ENCODE peak calls at places on chromosome 12, in seven cellular contexts. O, V, L, X, D, I and B are unnamed samples.

GRCh38 chr12:22533155-22533554 is 11.2 kb downstream of the C2CD5 start:
- DNase-seq in O (no peak), V (no peak), L (no peak), X (no peak), D (no peak), I (no peak), B (no peak)

GRCh38 chr12:117158096-117158495 is 32.2 kb downstream of the FBXO21 start:
- DNase-seq in O (no peak), V (no peak), L (no peak), X (no peak), D (no peak), I (no peak), B (no peak)

GRCh38 chr12:92502417-92503028 is 200.3 kb upstream of the PLEKHG7 start:
- DNase-seq in O (no peak), V (no peak), L (no peak), X (no peak), D (no peak), I (no peak), B (peak; percentile 14)

GRCh38 chr12:1575287-1575798 is 19.0 kb downstream of the FBXL14 start:
- DNase-seq in O (no peak), V (no peak), L (no peak), X (no peak), D (peak; percentile 18), I (no peak), B (peak; percentile 31)

GRCh38 chr12:34334953-34335743 is 312.9 kb downstream of the ALG10 start:
- DNase-seq in O (no peak), V (no peak), L (no peak), X (no peak), D (no peak), I (no peak), B (no peak)

GRCh38 chr12:14443531-14443930 is 78.0 kb downstream of the ATF7IP start:
- DNase-seq in O (peak; percentile 14), V (no peak), L (no peak), X (no peak), D (peak; percentile 36), I (no peak), B (no peak)

GRCh38 chr12:4379410-4379809 is at the start of gene FGF23:
- DNase-seq in O (peak; percentile 41), V (peak; percentile 63), L (peak; percentile 75), X (peak; percentile 96), D (peak; percentile 10), I (no peak), B (peak; percentile 84)

GRCh38 chr12:64610660-64611429 is 550 bp downstream of the RASSF3 start:
- DNase-seq in O (peak; percentile 50), V (peak; percentile 51), L (peak; percentile 79), X (peak; percentile 73), D (peak; percentile 78), I (peak; percentile 57), B (peak; percentile 80)

GRCh38 chr12:111636209-111636928 is 37.3 kb upstream of the ATXN2 start:
- DNase-seq in O (peak; percentile 54), V (peak; percentile 52), L (peak; percentile 58), X (peak; percentile 75), D (no peak), I (no peak), B (peak; percentile 84)

GRCh38 chr12:21607701-21608100 is 3.1 kb upstream of the GYS2 start:
- DNase-seq in O (peak; percentile 33), V (no peak), L (no peak), X (no peak), D (peak; percentile 31), I (no peak), B (peak; percentile 37)

GRCh38 chr12:75329918-75330826 is at the start of gene CAPS2:
- DNase-seq in O (peak; percentile 84), V (peak; percentile 85), L (peak; percentile 89), X (peak; percentile 90), D (peak; percentile 94), I (peak; percentile 79), B (peak; percentile 88)

GRCh38 chr12:111596985-111597730 is 2.0 kb downstream of the ATXN2 start:
- DNase-seq in O (peak; percentile 55), V (peak; percentile 30), L (peak; percentile 63), X (peak; percentile 67), D (peak; percentile 74), I (peak; percentile 35), B (peak; percentile 81)

GRCh38 chr12:113186666-113187325 is 1.3 kb downstream of the RITA1 start:
- DNase-seq in O (no peak), V (no peak), L (no peak), X (no peak), D (no peak), I (no peak), B (no peak)

GRCh38 chr12:946656-947055 is 2.8 kb downstream of the RAD52 start:
- DNase-seq in O (peak; percentile 80), V (no peak), L (no peak), X (no peak), D (peak; percentile 73), I (no peak), B (no peak)

GRCh38 chr12:117380083-117380482 is 18.7 kb upstream of the NOS1 start:
- DNase-seq in O (no peak), V (no peak), L (no peak), X (no peak), D (no peak), I (no peak), B (peak; percentile 31)

GRCh38 chr12:95820096-95820703 is 29.6 kb upstream of the NTN4 start:
- DNase-seq in O (peak; percentile 62), V (no peak), L (no peak), X (no peak), D (peak; percentile 64), I (no peak), B (peak; percentile 33)

GRCh38 chr12:56836317-56836716 is 73.2 kb downstream of the HSD17B6 start:
- DNase-seq in O (no peak), V (no peak), L (no peak), X (no peak), D (peak; percentile 42), I (peak; percentile 28), B (peak; percentile 32)

GRCh38 chr12:112900298-112901145 is 6.2 kb upstream of the OAS1 start:
- DNase-seq in O (peak; percentile 27), V (peak; percentile 4), L (peak; percentile 54), X (peak; percentile 74), D (peak; percentile 42), I (peak; percentile 22), B (peak; percentile 86)

GRCh38 chr12:114579389-114579788 is 104.6 kb downstream of the TBX3 start:
- DNase-seq in O (no peak), V (no peak), L (no peak), X (no peak), D (no peak), I (no peak), B (no peak)

GRCh38 chr12:6182279-6182898 is 17.8 kb upstream of the CD9 start:
- DNase-seq in O (peak; percentile 68), V (no peak), L (no peak), X (peak; percentile 50), D (peak; percentile 93), I (peak; percentile 89), B (no peak)

GRCh38 chr12:6181166-6181565 is 19.0 kb upstream of the CD9 start:
- DNase-seq in O (no peak), V (no peak), L (no peak), X (no peak), D (no peak), I (no peak), B (no peak)

GRCh38 chr12:6178981-6179761 is 21.0 kb upstream of the CD9 start:
- DNase-seq in O (peak; percentile 51), V (no peak), L (no peak), X (peak; percentile 66), D (peak; percentile 86), I (peak; percentile 91), B (peak; percentile 98)

GRCh38 chr12:6181583-6182278 is 18.5 kb upstream of the CD9 start:
- DNase-seq in O (no peak), V (no peak), L (no peak), X (peak; percentile 31), D (peak; percentile 50), I (no peak), B (no peak)

DNA sequence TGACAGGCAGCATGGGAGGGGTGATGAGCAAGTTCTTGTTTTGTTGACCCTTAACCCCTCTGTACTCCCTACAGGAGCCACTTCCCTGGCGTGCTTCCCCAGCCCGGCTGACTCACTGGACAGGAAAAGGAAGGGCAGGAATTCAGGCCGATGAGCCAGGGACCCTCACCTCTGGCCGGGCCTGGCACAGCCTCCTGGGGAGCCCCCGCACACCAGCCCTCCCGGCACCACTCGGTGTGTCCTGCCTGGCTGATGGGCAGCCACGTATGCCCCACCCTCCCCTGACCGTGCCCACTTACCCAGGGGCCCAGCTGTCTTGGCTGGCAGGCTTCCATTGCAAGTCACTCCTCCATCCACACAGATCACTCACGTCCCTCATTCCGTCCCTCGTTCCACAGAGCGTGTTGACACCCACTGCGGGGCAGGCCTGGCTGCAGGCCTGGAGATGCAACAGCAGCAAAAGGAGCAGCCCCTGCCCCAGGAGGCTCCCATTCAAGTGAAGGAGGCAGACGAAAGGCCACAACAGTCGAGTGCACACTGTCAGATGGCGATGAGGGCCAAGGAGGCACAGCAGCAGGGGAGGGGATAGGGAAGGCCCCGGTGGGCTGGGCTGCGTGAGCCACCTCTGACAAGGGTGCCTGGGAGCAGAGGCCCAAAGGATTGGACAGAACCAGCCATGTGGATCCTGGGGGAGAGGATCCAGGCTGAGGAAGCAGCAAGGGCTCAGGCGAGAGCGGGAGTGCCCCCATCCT is 19.7 kb upstream of the CD9 start:
- DNase-seq in O (peak; percentile 86), V (no peak), L (no peak), X (peak; percentile 32), D (peak; percentile 90), I (no peak), B (no peak)
- H3K9ac ChIP-seq in O (peak overlapping the region; percentile 19), V (peak overlapping the region; percentile 38), L (no peak overlapping the region), X (no peak overlapping the region), D (peak overlapping the region; percentile 12), I (no peak overlapping the region), B (no peak overlapping the region)

GRCh38 chr12:32163596-32163995 is 56.9 kb downstream of the BICD1 start:
- DNase-seq in O (peak; percentile 50), V (no peak), L (no peak), X (no peak), D (no peak), I (no peak), B (no peak)

GRCh38 chr12:32159381-32159780 is 52.7 kb downstream of the BICD1 start:
- DNase-seq in O (no peak), V (no peak), L (no peak), X (no peak), D (no peak), I (no peak), B (no peak)

GRCh38 chr12:32159925-32160324 is 53.3 kb downstream of the BICD1 start:
- DNase-seq in O (peak; percentile 41), V (no peak), L (no peak), X (no peak), D (no peak), I (no peak), B (peak; percentile 35)

GRCh38 chr12:32158525-32158924 is 51.9 kb downstream of the BICD1 start:
- DNase-seq in O (no peak), V (no peak), L (no peak), X (no peak), D (no peak), I (no peak), B (peak; percentile 21)

GRCh38 chr12:32161040-32161439 is 54.4 kb downstream of the BICD1 start:
- DNase-seq in O (no peak), V (no peak), L (no peak), X (no peak), D (no peak), I (no peak), B (no peak)
- H2BK120ac ChIP-seq in O (no peak overlapping the region), V (no peak overlapping the region), L (no peak overlapping the region), X (no peak overlapping the region), D (no peak overlapping the region), I (no peak overlapping the region), B (no peak overlapping the region)

GRCh38 chr12:106429043-106429552 is 71.5 kb downstream of the POLR3B start:
- DNase-seq in O (no peak), V (no peak), L (no peak), X (no peak), D (no peak), I (no peak), B (no peak)
- H3K9ac ChIP-seq in O (no peak overlapping the region), V (no peak overlapping the region), L (no peak overlapping the region), X (no peak overlapping the region), D (no peak overlapping the region), I (no peak overlapping the region), B (no peak overlapping the region)

GRCh38 chr12:12238605-12239004 is 28.2 kb downstream of the LRP6 start:
- DNase-seq in O (no peak), V (no peak), L (no peak), X (no peak), D (no peak), I (no peak), B (no peak)
- H2BK120ac ChIP-seq in O (no peak overlapping the region), V (no peak overlapping the region), L (no peak overlapping the region), X (no peak overlapping the region), D (no peak overlapping the region), I (no peak overlapping the region), B (no peak overlapping the region)